ENCODE peak calls at places on chromosomes 6 and 20, in four cellular contexts. A, K, I and X are unnamed samples. For H3K4me1, the result is how much of the 10 kb centered on the place peaks cover.

GRCh38 chr6:105624055-105624454 is 221.2 kb upstream of the PREP start:
- DNase-seq in I (no peak), A (no peak), K (no peak), X (no peak)

GRCh38 chr6:43376551-43376981 is 7.1 kb upstream of the ZNF318 start:
- DNase-seq in A (no peak), I (no peak), K (no peak), X (no peak)

GRCh38 chr20:46602429-46602828 is 48.8 kb downstream of the SLC13A3 start:
- DNase-seq in A (no peak), K (no peak), I (no peak), X (no peak)

GRCh38 chr20:57061058-57061900 is 205.2 kb downstream of the BMP7 start:
- DNase-seq in K (no peak), I (peak), A (no peak), X (no peak)

GRCh38 chr6:14476793-14477531 is 359.4 kb downstream of the CD83 start:
- DNase-seq in K (no peak), A (peak), I (peak), X (no peak)

GRCh38 chr20:51354191-51354768 is 188.2 kb downstream of the NFATC2 start:
- DNase-seq in A (no peak), K (no peak), I (no peak), X (no peak)

GRCh38 chr6:89938014-89938413 is 43.7 kb downstream of the GJA10 start:
- DNase-seq in I (no peak), A (no peak), K (no peak), X (no peak)

GRCh38 chr20:25295386-25296093 is 47.7 kb downstream of the PYGB start:
- DNase-seq in K (no peak), I (no peak), A (peak), X (peak)

GRCh38 chr20:57526067-57526884 is 1.3 kb upstream of the CTCFL start:
- DNase-seq in K (peak), A (no peak), I (no peak), X (no peak)

GRCh38 chr6:19312291-19312978 is 524.7 kb upstream of the ID4 start:
- DNase-seq in A (no peak), K (no peak), I (no peak), X (no peak)

GRCh38 chr20:1894951-1895673 is at the start of gene SIRPA:
- DNase-seq in A (peak), I (peak), K (no peak), X (peak)

GRCh38 chr20:3245711-3246110 is 6.7 kb upstream of the SLC4A11 start:
- DNase-seq in K (no peak), I (no peak), A (no peak), X (no peak)

GRCh38 chr6:75084872-75085381 is 120.9 kb downstream of the COL12A1 start:
- DNase-seq in I (no peak), K (no peak), A (peak), X (no peak)

GRCh38 chr20:44702776-44703175 is 12.4 kb upstream of the CCN5 start:
- DNase-seq in I (no peak), A (peak), K (no peak), X (peak)

GRCh38 chr6:52597738-52598122 is 20.9 kb upstream of the TRAM2 start:
- DNase-seq in I (no peak), A (no peak), K (no peak), X (no peak)

GRCh38 chr6:52595000-52595795 is 18.3 kb upstream of the TRAM2 start:
- DNase-seq in K (no peak), I (no peak), A (peak), X (peak)

GRCh38 chr6:52594216-52594615 is 17.4 kb upstream of the TRAM2 start:
- DNase-seq in K (no peak), I (no peak), A (no peak), X (no peak)

GRCh38 chr6:52596371-52597028 is 19.6 kb upstream of the TRAM2 start:
- DNase-seq in I (no peak), K (no peak), A (no peak), X (no peak)

DNA sequence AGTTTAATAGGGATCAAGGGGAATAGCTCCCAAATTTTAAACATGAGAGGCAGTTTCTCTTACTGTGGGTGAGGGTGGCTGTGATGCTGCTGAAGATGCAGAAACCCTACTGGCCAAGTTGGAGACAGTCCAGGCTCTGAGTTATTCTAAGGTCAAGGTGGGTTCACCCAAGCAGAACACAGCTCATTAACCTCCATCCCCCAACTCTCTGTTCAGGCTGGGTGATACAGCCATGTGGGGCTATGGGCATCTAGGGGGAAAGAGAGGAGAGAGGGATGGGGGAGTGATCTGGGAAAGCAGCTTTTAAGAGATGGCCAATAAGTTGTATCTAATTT is 18.9 kb upstream of the TRAM2 start:
- DNase-seq in I (no peak), K (no peak), A (no peak), X (no peak)
- H3K4me1 ChIP-seq in I (under half), K (under half), A (under half), X (under half)

DNA sequence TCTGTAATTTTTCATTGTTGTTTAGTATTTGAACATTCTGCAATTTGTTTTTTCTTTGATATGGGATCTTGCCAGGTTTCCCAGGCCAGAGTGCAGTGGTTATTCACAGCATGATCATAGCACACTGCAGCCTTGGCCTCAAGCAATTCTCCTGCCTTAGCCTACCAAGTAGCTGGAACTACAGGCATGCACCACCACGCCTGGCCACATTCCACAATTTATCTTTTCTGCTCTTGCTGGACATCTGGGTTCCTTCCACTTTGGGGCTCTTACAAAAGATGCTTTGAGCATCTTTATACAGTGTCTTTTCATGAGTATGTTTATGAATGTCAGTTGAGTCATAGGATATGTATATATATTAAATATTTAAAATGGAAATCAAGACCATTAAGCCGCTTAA is 42.0 kb downstream of the PGM3 start:
- DNase-seq in I (no peak), K (no peak), A (no peak), X (no peak)
- H3K27ac ChIP-seq in I (no peak), K (no peak), A (no peak), X (no peak)

DNA sequence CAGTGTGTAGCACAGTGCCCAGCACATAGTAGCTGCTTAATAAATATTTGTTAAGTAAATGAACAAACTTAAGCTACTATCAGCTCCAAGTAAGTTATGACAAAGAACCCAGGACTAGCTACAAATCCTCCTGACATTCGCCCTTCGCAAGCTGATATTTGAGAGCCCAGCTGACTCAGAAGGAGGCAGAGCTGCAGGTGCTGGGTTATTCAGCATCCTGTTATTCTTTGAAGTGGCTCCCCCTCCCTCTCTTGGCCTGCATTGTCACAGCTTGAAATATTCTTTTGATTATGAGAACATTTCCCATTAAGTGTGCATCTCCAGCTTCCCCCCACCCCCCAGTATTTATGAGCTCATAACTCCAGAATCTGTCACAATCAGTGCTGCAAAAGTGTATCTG is 78.8 kb upstream of the RALY start:
- DNase-seq in I (peak), K (peak), A (no peak), X (no peak)
- TF ChIP-seq CTCF in I (no peak), K (peak), A (no peak), X (no peak)

GRCh38 chr6:20534906-20535305 is 649 bp downstream of the CDKAL1 start:
- DNase-seq in A (no peak), K (no peak), I (no peak), X (no peak)
- H3K4me1 ChIP-seq in A (under half), K (under half), I (under half), X (under half)